ENCODE peak calls at places on chromosome 1, in eight cellular contexts. W, Z, P, O, V, B, A and M are unnamed samples.

GRCh38 chr1:43464840-43465693 is 11.3 kb upstream of the HYI start:
- DNase-seq in W (no peak), Z (no peak), P (no peak), O (no peak), V (no peak), B (no peak), A (no peak), M (no peak)

GRCh38 chr1:99673285-99673684 is 27.4 kb downstream of the PALMD start:
- DNase-seq in W (no peak), Z (no peak), P (no peak), O (no peak), V (no peak), B (no peak), A (no peak), M (no peak)

GRCh38 chr1:199157494-199157893 is 518.7 kb downstream of the PTPRC start:
- DNase-seq in W (no peak), Z (no peak), P (no peak), O (peak), V (peak), B (no peak), A (no peak), M (no peak)

GRCh38 chr1:1308756-1309524 is 543 bp downstream of the PUSL1 start:
- DNase-seq in W (no peak), Z (no peak), P (peak), O (no peak), V (no peak), B (no peak), A (no peak), M (peak)

GRCh38 chr1:219772265-219773036 is 155.9 kb downstream of the SLC30A10 start:
- DNase-seq in W (no peak), Z (no peak), P (no peak), O (no peak), V (no peak), B (no peak), A (no peak), M (no peak)

GRCh38 chr1:157347508-157347907 is 204.8 kb downstream of the FCRL5 start:
- DNase-seq in W (no peak), Z (no peak), P (no peak), O (no peak), V (no peak), B (no peak), A (no peak), M (no peak)

GRCh38 chr1:58763214-58763613 is 20.6 kb downstream of the JUN start:
- DNase-seq in W (no peak), Z (no peak), P (no peak), O (no peak), V (no peak), B (no peak), A (no peak), M (no peak)

GRCh38 chr1:156421939-156422601 is 53.1 kb downstream of the RHBG start:
- DNase-seq in W (no peak), Z (no peak), P (no peak), O (no peak), V (no peak), B (no peak), A (no peak), M (peak)

GRCh38 chr1:14924455-14925325 is 228.9 kb upstream of the TMEM51 start:
- DNase-seq in W (no peak), Z (peak), P (no peak), O (no peak), V (peak), B (no peak), A (peak), M (peak)

GRCh38 chr1:9621032-9621431 is 30.5 kb upstream of the PIK3CD start:
- DNase-seq in W (no peak), Z (no peak), P (no peak), O (no peak), V (peak), B (no peak), A (no peak), M (no peak)

GRCh38 chr1:76620371-76620770 is 246.9 kb upstream of the ST6GALNAC5 start:
- DNase-seq in W (no peak), Z (no peak), P (no peak), O (no peak), V (no peak), B (no peak), A (no peak), M (no peak)

GRCh38 chr1:183633676-183634343 is 1.8 kb downstream of the ARPC5 start:
- DNase-seq in W (peak), Z (no peak), P (peak), O (peak), V (peak), B (no peak), A (peak), M (peak)

GRCh38 chr1:213070399-213070798 is 19.4 kb downstream of the RPS6KC1 start:
- DNase-seq in W (peak), Z (no peak), P (no peak), O (peak), V (peak), B (no peak), A (peak), M (no peak)

GRCh38 chr1:113439272-113439660 is 49.0 kb downstream of the MAGI3 start:
- DNase-seq in W (no peak), Z (no peak), P (no peak), O (no peak), V (no peak), B (no peak), A (no peak), M (no peak)

GRCh38 chr1:1219341-1219740 is 5.4 kb upstream of the TNFRSF4 start:
- DNase-seq in W (no peak), Z (no peak), P (peak), O (no peak), V (no peak), B (no peak), A (no peak), M (no peak)

GRCh38 chr1:109796484-109797305 is 33.0 kb upstream of the EPS8L3 start:
- DNase-seq in W (no peak), Z (no peak), P (no peak), O (no peak), V (no peak), B (no peak), A (no peak), M (no peak)